ENCODE peak calls at places on chromosome 1, in eight cellular contexts. M, H, X, U, I, O, V and G are unnamed samples.

GRCh38 chr1:221963742-221964141 is 221.9 kb upstream of the DUSP10 start:
- DNase-seq in M (no peak), H (no peak), X (no peak), U (no peak), I (no peak), O (no peak), V (no peak), G (no peak)

GRCh38 chr1:30885580-30886513 is 22.7 kb downstream of the SDC3 start:
- DNase-seq in M (no peak), H (no peak), X (no peak), U (no peak), I (no peak), O (peak), V (no peak), G (no peak)

GRCh38 chr1:215488850-215489249 is 78.3 kb upstream of the KCTD3 start:
- DNase-seq in M (no peak), H (no peak), X (no peak), U (no peak), I (no peak), O (no peak), V (no peak), G (no peak)

GRCh38 chr1:20138961-20139550 is at the start of gene PLA2G2F:
- DNase-seq in M (no peak), H (no peak), X (no peak), U (no peak), I (no peak), O (no peak), V (no peak), G (no peak)

GRCh38 chr1:35377553-35377952 is 109.0 kb downstream of the ZMYM4 start:
- DNase-seq in M (no peak), H (no peak), X (no peak), U (no peak), I (no peak), O (no peak), V (no peak), G (no peak)

GRCh38 chr1:178489399-178489798 is 7.4 kb downstream of the CLEC20A start:
- DNase-seq in M (no peak), H (no peak), X (no peak), U (no peak), I (no peak), O (no peak), V (no peak), G (no peak)

GRCh38 chr1:64616039-64616438 is 128.8 kb upstream of the RAVER2 start:
- DNase-seq in M (no peak), H (no peak), X (no peak), U (no peak), I (no peak), O (no peak), V (no peak), G (peak)

GRCh38 chr1:26913754-26914619 is at the start of gene NR0B2:
- DNase-seq in M (no peak), H (no peak), X (peak), U (no peak), I (no peak), O (peak), V (no peak), G (peak)

GRCh38 chr1:76330993-76331603 is 256.6 kb downstream of the ST6GALNAC3 start:
- DNase-seq in M (no peak), H (peak), X (no peak), U (peak), I (peak), O (peak), V (peak), G (peak)

GRCh38 chr1:235714205-235714897 is 64.8 kb upstream of the GNG4 start:
- DNase-seq in M (no peak), H (no peak), X (no peak), U (no peak), I (no peak), O (no peak), V (no peak), G (peak)

GRCh38 chr1:226541631-226542622 is 6.6 kb upstream of the STUM start:
- DNase-seq in M (peak), H (no peak), X (peak), U (no peak), I (no peak), O (peak), V (no peak), G (no peak)